ENCODE peak calls at places on chromosomes 4 and X, in eight cellular contexts. F, U, E, B, L, S, G and R are unnamed samples.
A peak's percentile ranks its signal among the peaks of the same experiment; 100 is the strongest.

GRCh38 chr4:183960021-183960420 is 54.9 kb downstream of the STOX2 start:
- DNase-seq in S (no peak), E (peak; percentile 36), G (peak; percentile 85), F (no peak), U (peak; percentile 66), L (peak; percentile 72), B (peak; percentile 54), R (no peak)

GRCh38 chr4:38412137-38412536 is 251.9 kb upstream of the KLF3 start:
- DNase-seq in S (no peak), E (no peak), F (no peak), L (no peak), U (peak; percentile 47), G (no peak), B (no peak), R (no peak)

GRCh38 chr4:81405900-81406401 is 65.8 kb downstream of the RASGEF1B start:
- DNase-seq in E (peak; percentile 64), U (no peak), L (peak; percentile 77), F (no peak), G (peak; percentile 62), B (no peak), S (peak; percentile 50), R (peak; percentile 24)

GRCh38 chr4:82491251-82491960 is 61.0 kb downstream of the ENOPH1 start:
- DNase-seq in S (no peak), E (no peak), F (no peak), U (no peak), G (peak; percentile 24), B (no peak), L (no peak), R (no peak)

GRCh38 chr4:74996996-74997395 is 64.1 kb downstream of the PARM1 start:
- DNase-seq in F (no peak), B (no peak), S (no peak), G (no peak), L (no peak), U (no peak), E (no peak), R (no peak)

GRCh38 chr4:138407329-138407728 is 165.2 kb upstream of the SLC7A11 start:
- DNase-seq in E (no peak), G (no peak), B (no peak), L (no peak), S (no peak), F (no peak), U (no peak), R (no peak)

GRCh38 chr4:1055721-1056590 is 44.5 kb downstream of the FGFRL1 start:
- DNase-seq in G (no peak), F (peak; percentile 59), L (peak; percentile 48), E (no peak), U (no peak), S (peak; percentile 78), B (no peak), R (no peak)

GRCh38 chrX:5650904-5651303 is 577.8 kb downstream of the NLGN4X start:
- DNase-seq in U (no peak), B (no peak), S (no peak), L (no peak), G (no peak), F (no peak), E (no peak), R (no peak)

GRCh38 chrX:78019586-78020483 is 50.4 kb upstream of the PGAM4 start:
- DNase-seq in L (no peak), F (no peak), S (no peak), E (no peak), G (no peak), B (no peak), U (no peak), R (no peak)

GRCh38 chr4:138512766-138513165 is 270.6 kb upstream of the SLC7A11 start:
- DNase-seq in B (no peak), L (no peak), U (no peak), E (peak; percentile 23), G (no peak), F (no peak), S (no peak), R (no peak)

GRCh38 chrX:54494970-54495813 is 842 bp downstream of the FGD1 start:
- DNase-seq in L (peak; percentile 18), E (peak; percentile 12), F (no peak), B (no peak), U (peak; percentile 46), G (no peak), S (no peak), R (no peak)

GRCh38 chrX:101040197-101040596 is 11.7 kb downstream of the TRMT2B start:
- DNase-seq in F (no peak), G (no peak), S (no peak), B (no peak), L (peak; percentile 47), U (no peak), E (peak; percentile 2), R (no peak)

GRCh38 chr4:159966741-159967140 is 863.9 kb downstream of the RAPGEF2 start:
- DNase-seq in S (no peak), F (no peak), G (no peak), B (no peak), U (no peak), L (no peak), E (no peak), R (no peak)

GRCh38 chr4:38313175-38313574 is 350.8 kb upstream of the KLF3 start:
- DNase-seq in S (no peak), E (no peak), L (no peak), G (no peak), U (no peak), F (no peak), B (no peak), R (no peak)

GRCh38 chr4:2489841-2490552 is 21.1 kb downstream of the RNF4 start:
- DNase-seq in F (no peak), S (no peak), G (no peak), B (no peak), E (no peak), U (no peak), L (no peak), R (no peak)

GRCh38 chr4:142512161-142512560 is 333.9 kb downstream of the INPP4B start:
- DNase-seq in U (no peak), G (no peak), L (peak; percentile 51), F (no peak), E (peak; percentile 47), S (no peak), B (no peak), R (no peak)

GRCh38 chrX:48676893-48677270 is 6.7 kb upstream of the WAS start:
- DNase-seq in B (no peak), S (peak; percentile 28), E (no peak), F (no peak), U (peak; percentile 40), G (no peak), L (no peak), R (no peak)

GRCh38 chr4:1763550-1764080 is 29.5 kb upstream of the FGFR3 start:
- DNase-seq in F (no peak), L (peak; percentile 22), B (no peak), S (no peak), E (peak; percentile 51), U (peak; percentile 60), G (no peak), R (no peak)

GRCh38 chr4:73709461-73710033 is 30.8 kb upstream of the CXCL8 start:
- DNase-seq in L (no peak), S (no peak), F (no peak), G (no peak), U (no peak), E (no peak), B (no peak), R (no peak)

GRCh38 chr4:151325320-151326246 is at the start of gene SH3D19:
- DNase-seq in F (no peak), S (no peak), B (peak; percentile 23), U (peak; percentile 84), E (peak; percentile 76), G (peak; percentile 49), L (peak; percentile 19), R (no peak)

GRCh38 chr4:156763511-156763910 is 208.1 kb downstream of the PDGFC start:
- DNase-seq in E (no peak), F (no peak), B (no peak), G (no peak), S (no peak), U (no peak), L (peak; percentile 43), R (no peak)

GRCh38 chr4:145808021-145808650 is 128.2 kb downstream of the C4orf51 start:
- DNase-seq in S (no peak), B (no peak), L (peak; percentile 98), E (peak; percentile 94), F (no peak), G (peak; percentile 53), U (no peak), R (peak; percentile 74)

GRCh38 chrX:137748827-137749226 is 182.9 kb downstream of the ZIC3 start:
- DNase-seq in B (no peak), F (no peak), E (no peak), G (no peak), U (no peak), S (no peak), L (no peak), R (no peak)

GRCh38 chr4:165331823-165332222 is 4.4 kb downstream of the MSMO1 start:
- DNase-seq in G (no peak), S (no peak), E (no peak), B (no peak), L (no peak), F (no peak), U (no peak), R (no peak)

GRCh38 chr4:34921391-34921790 is 1322.9 kb downstream of the ARAP2 start:
- DNase-seq in B (no peak), L (no peak), G (no peak), F (no peak), S (no peak), E (no peak), U (no peak), R (no peak)